ENCODE peak calls at places on chromosomes 5 and 9, in five cellular contexts. N is left colon, W is AG04450, Q is posterior vena cava, H is progenitor cell of endocrine pancreas. S is an unnamed sample.

GRCh38 chr5:90201923-90202322 is 207.6 kb downstream of the CETN3 start:
- DNase-seq in Q (no peak), W (no peak), N (no peak), H (no peak), S (no peak)

GRCh38 chr9:73149371-73150067 is 2.1 kb upstream of the ANXA1 start:
- DNase-seq in Q (no peak), W (peak; percentile 60), H (no peak), N (no peak), S (no peak)

GRCh38 chr5:171882118-171882517 is 96.5 kb downstream of the SMIM23 start:
- DNase-seq in W (no peak), Q (no peak), H (no peak), N (no peak), S (no peak)

GRCh38 chr9:13145340-13145739 is 134.2 kb downstream of the MPDZ start:
- DNase-seq in W (no peak), N (no peak), H (no peak), Q (no peak), S (no peak)

GRCh38 chr5:149960272-149961185 is at the start of gene SLC26A2:
- DNase-seq in N (peak; percentile 99), Q (peak; percentile 99), H (peak; percentile 92), W (peak; percentile 93), S (peak; percentile 99)

GRCh38 chr5:139644646-139645494 is 3.3 kb upstream of the CXXC5 start:
- DNase-seq in N (no peak), Q (peak; percentile 52), H (no peak), W (no peak), S (peak; percentile 33)

GRCh38 chr5:1480217-1480616 is 35.0 kb upstream of the SLC6A3 start:
- DNase-seq in N (no peak), W (no peak), H (no peak), Q (peak; percentile 93), S (peak; percentile 80)

GRCh38 chr5:134176523-134177196 is at the start of gene SKP1:
- DNase-seq in H (peak; percentile 76), Q (peak; percentile 95), W (peak; percentile 42), N (peak; percentile 76), S (peak; percentile 94)

GRCh38 chr9:73042155-73042554 is 89.3 kb upstream of the ALDH1A1 start:
- DNase-seq in H (no peak), W (no peak), Q (no peak), N (no peak), S (no peak)

GRCh38 chr9:90546200-90546599 is 96.4 kb downstream of the DIRAS2 start:
- DNase-seq in W (peak; percentile 53), N (no peak), H (no peak), Q (no peak), S (no peak)

GRCh38 chr5:176352116-176352878 is 9.3 kb downstream of the KIAA1191 start:
- DNase-seq in Q (no peak), W (no peak), H (no peak), N (no peak), S (no peak)

GRCh38 chr9:134592819-134593200 is 48.8 kb upstream of the COL5A1 start:
- DNase-seq in H (no peak), W (no peak), Q (no peak), N (no peak), S (no peak)

GRCh38 chr9:126160067-126160853 is 166.4 kb upstream of the MVB12B start:
- DNase-seq in Q (no peak), N (no peak), W (no peak), H (no peak), S (no peak)

S was measured in kidney.